ENCODE peak calls at places on chromosomes 5 and 9, in seven cellular contexts. M, E, S, V, K, Z and N are unnamed samples. For H3K4me1, the result is how much of the 10 kb centered on the place peaks cover.

GRCh38 chr9:120733190-120733589 is 18.9 kb upstream of the MEGF9 start:
- DNase-seq in M (no peak), E (no peak), S (no peak), V (no peak), K (peak), Z (no peak), N (peak)

GRCh38 chr5:141915881-141916336 is 7.8 kb upstream of the DELE1 start:
- DNase-seq in M (peak), E (no peak), S (no peak), V (no peak), K (no peak), Z (no peak), N (no peak)

GRCh38 chr5:31534527-31535046 is 2.5 kb downstream of the C5orf22 start:
- DNase-seq in M (no peak), E (no peak), S (no peak), V (no peak), K (no peak), Z (no peak), N (no peak)

GRCh38 chr9:94839398-94839797 is 112.9 kb downstream of the AOPEP start:
- DNase-seq in M (no peak), E (no peak), S (no peak), V (no peak), K (no peak), Z (no peak), N (no peak)

GRCh38 chr9:93297659-93298497 is 113.9 kb downstream of the WNK2 start:
- DNase-seq in M (no peak), E (peak), S (peak), V (peak), K (no peak), Z (no peak), N (peak)

GRCh38 chr5:79756102-79756501 is 66.5 kb downstream of the CMYA5 start:
- DNase-seq in M (no peak), E (no peak), S (no peak), V (no peak), K (no peak), Z (no peak), N (no peak)

GRCh38 chr9:128689820-128690683 is 1.0 kb downstream of the SET start:
- DNase-seq in M (peak), E (peak), S (no peak), V (peak), K (peak), Z (no peak), N (peak)

GRCh38 chr9:90901933-90902332 is 100.3 kb downstream of the SYK start:
- DNase-seq in M (no peak), E (no peak), S (no peak), V (no peak), K (no peak), Z (no peak), N (no peak)

GRCh38 chr9:107606149-107606790 is 116.7 kb upstream of the KLF4 start:
- DNase-seq in M (peak), E (no peak), S (no peak), V (no peak), K (no peak), Z (no peak), N (no peak)

GRCh38 chr9:68981825-68982224 is 32.1 kb downstream of the PRKACG start:
- DNase-seq in M (peak), E (no peak), S (no peak), V (no peak), K (no peak), Z (no peak), N (no peak)

GRCh38 chr9:3676766-3677165 is 151.0 kb upstream of the RFX3 start:
- DNase-seq in M (no peak), E (no peak), S (no peak), V (no peak), K (no peak), Z (no peak), N (no peak)

GRCh38 chr5:174733091-174733690 is 8.8 kb downstream of the MSX2 start:
- DNase-seq in M (no peak), E (no peak), S (no peak), V (no peak), K (no peak), Z (no peak), N (no peak)

GRCh38 chr5:110342683-110343082 is 383.8 kb downstream of the TMEM232 start:
- DNase-seq in M (no peak), E (no peak), S (no peak), V (no peak), K (no peak), Z (no peak), N (no peak)

GRCh38 chr5:176810084-176810597 is at the start of gene UNC5A:
- DNase-seq in M (peak), E (no peak), S (no peak), V (peak), K (no peak), Z (no peak), N (no peak)

GRCh38 chr5:77168884-77169254 is 41.6 kb upstream of the PDE8B start:
- DNase-seq in M (peak), E (no peak), S (peak), V (no peak), K (peak), Z (no peak), N (peak)

GRCh38 chr9:29245351-29245750 is 1672.1 kb upstream of the C9orf72 start:
- DNase-seq in M (no peak), E (no peak), S (no peak), V (no peak), K (no peak), Z (no peak), N (no peak)

GRCh38 chr5:114789773-114790402 is 379.8 kb downstream of the TRIM36 start:
- DNase-seq in M (no peak), E (no peak), S (no peak), V (peak), K (no peak), Z (no peak), N (no peak)

GRCh38 chr5:111043712-111044506 is 27.6 kb upstream of the TSLP start:
- DNase-seq in M (no peak), E (no peak), S (no peak), V (peak), K (no peak), Z (no peak), N (no peak)

GRCh38 chr9:119667163-119667562 is 297.9 kb upstream of the BRINP1 start:
- DNase-seq in M (no peak), E (no peak), S (no peak), V (no peak), K (no peak), Z (no peak), N (no peak)

GRCh38 chr9:37836386-37836785 is 35.8 kb downstream of the DCAF10 start:
- DNase-seq in M (no peak), E (no peak), S (no peak), V (no peak), K (no peak), Z (no peak), N (no peak)

GRCh38 chr5:28234356-28234968 is 1196.1 kb upstream of the CDH9 start:
- DNase-seq in M (no peak), E (no peak), S (no peak), V (no peak), K (no peak), Z (no peak), N (no peak)

GRCh38 chr9:116859763-116860162 is 172.7 kb downstream of the TRIM32 start:
- DNase-seq in M (no peak), E (no peak), S (no peak), V (no peak), K (no peak), Z (no peak), N (no peak)

GRCh38 chr5:96776606-96777005 is 31.1 kb downstream of the ERAP1 start:
- DNase-seq in M (no peak), E (no peak), S (no peak), V (no peak), K (no peak), Z (no peak), N (no peak)

GRCh38 chr9:1707291-1707690 is 307.9 kb upstream of the SMARCA2 start:
- DNase-seq in M (no peak), E (no peak), S (no peak), V (no peak), K (no peak), Z (no peak), N (no peak)

GRCh38 chr5:90226433-90227099 is 183.0 kb downstream of the CETN3 start:
- DNase-seq in M (peak), E (no peak), S (no peak), V (peak), K (no peak), Z (no peak), N (no peak)

GRCh38 chr9:17802249-17802857 is 223.5 kb downstream of the SH3GL2 start:
- DNase-seq in M (no peak), E (no peak), S (peak), V (peak), K (no peak), Z (no peak), N (no peak)

GRCh38 chr9:116860509-116861120 is 173.5 kb downstream of the TRIM32 start:
- DNase-seq in M (peak), E (peak), S (no peak), V (peak), K (peak), Z (no peak), N (no peak)

GRCh38 chr5:59587489-59588337 is 305.8 kb downstream of the PDE4D start:
- DNase-seq in M (peak), E (peak), S (no peak), V (peak), K (peak), Z (peak), N (peak)

GRCh38 chr5:153960269-153961215 is 78.2 kb downstream of the FAM114A2 start:
- DNase-seq in M (no peak), E (no peak), S (no peak), V (no peak), K (no peak), Z (no peak), N (no peak)

GRCh38 chr9:107638922-107639321 is 149.4 kb upstream of the KLF4 start:
- DNase-seq in M (peak), E (peak), S (no peak), V (no peak), K (peak), Z (no peak), N (peak)

GRCh38 chr9:130491830-130492465 is 47.2 kb downstream of the ASS1 start:
- DNase-seq in M (no peak), E (no peak), S (no peak), V (no peak), K (no peak), Z (no peak), N (no peak)

GRCh38 chr9:130493021-130493420 is 48.3 kb downstream of the ASS1 start:
- DNase-seq in M (no peak), E (no peak), S (no peak), V (no peak), K (no peak), Z (no peak), N (no peak)

GRCh38 chr9:130486103-130486502 is 41.3 kb downstream of the ASS1 start:
- DNase-seq in M (no peak), E (no peak), S (no peak), V (no peak), K (no peak), Z (no peak), N (no peak)

GRCh38 chr9:130490981-130491380 is 46.2 kb downstream of the ASS1 start:
- DNase-seq in M (no peak), E (no peak), S (no peak), V (no peak), K (no peak), Z (no peak), N (no peak)

GRCh38 chr9:130488621-130489330 is 44.0 kb downstream of the ASS1 start:
- DNase-seq in M (no peak), E (no peak), S (no peak), V (no peak), K (no peak), Z (no peak), N (no peak)
- TF ChIP-seq EP300 in M (no peak), E (no peak), S (no peak), V (no peak), K (no peak), Z (no peak), N (no peak)

DNA sequence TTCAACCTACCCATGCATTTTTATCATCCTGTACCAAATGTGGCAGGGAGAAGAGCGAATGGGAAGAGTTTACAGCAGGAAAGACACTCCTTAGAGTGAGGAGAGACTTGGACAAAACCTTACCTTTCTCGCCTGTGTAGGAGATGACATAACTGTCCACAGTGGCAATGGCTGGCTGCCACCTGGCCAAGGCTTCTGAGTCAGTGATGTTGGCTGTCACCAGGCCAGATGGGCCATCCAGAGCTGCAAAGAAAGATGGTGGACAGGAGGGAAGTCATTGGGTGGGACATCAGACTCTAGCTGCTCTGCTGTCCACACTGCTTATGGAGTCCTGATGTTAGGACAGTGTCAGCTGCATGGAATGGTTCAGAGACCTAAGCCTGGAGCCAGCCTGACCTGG is 79.8 kb downstream of the TNC start:
- DNase-seq in M (no peak), E (peak), S (no peak), V (no peak), K (no peak), Z (no peak), N (no peak)
- H3K4me1 ChIP-seq in M (under half), E (half or more), S (half or more), V (under half), K (under half), Z (under half), N (under half)

DNA sequence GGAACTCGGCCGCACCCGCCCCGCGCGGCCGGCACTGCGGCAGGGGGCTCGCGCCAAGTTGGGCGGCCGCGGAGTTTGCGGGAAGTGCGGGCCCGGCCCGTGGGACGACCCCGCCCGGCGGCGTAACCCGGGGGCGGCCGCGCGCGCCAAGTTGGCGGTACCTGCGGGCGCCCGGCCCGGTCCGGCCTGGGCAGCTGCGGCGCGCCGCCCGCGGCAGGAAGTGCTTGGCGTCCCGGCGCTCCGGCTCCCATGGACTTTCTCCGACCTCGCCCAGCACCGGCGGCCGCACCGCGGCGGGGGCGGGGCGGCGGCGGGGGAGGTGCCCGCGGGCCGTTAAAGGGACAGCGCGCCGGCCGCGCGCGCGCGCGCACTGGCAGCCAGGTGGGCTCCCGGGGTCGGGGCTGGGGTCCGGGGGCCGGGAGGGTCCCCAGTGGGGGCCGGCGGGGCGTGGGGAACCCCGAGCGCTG is at the start of gene NACC2:
- DNase-seq in M (peak), E (no peak), S (no peak), V (peak), K (peak), Z (no peak), N (peak)
- TF ChIP-seq POLR2AphosphoS5 in M (peak), E (peak), S (peak), V (no peak), K (peak), Z (no peak), N (peak)

DNA sequence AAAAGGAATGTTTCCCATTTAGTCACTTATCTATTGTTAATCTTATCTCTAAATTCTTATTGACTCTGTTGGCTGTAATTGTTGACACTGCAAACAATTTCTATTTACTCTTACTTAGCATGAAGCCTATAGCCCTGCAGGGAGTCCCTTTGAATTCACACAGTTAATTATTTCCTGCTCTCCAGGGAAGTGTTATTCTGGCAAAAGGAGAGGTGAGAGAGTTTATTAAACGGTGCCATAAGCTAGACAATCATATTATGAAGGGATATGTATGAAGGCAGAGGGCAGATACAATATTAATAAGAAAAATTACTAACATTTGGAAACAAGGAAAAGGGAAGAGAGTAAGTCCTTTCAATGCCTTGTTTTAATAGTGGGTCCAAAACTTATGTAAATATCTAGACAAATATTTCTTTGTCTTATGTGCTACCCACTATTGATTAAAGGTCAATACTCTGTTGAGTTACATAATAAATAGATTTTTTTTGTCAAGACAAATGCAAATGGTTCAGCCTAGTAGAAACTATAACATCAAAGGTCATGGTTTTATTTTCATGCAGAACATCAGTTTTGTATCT is 107.1 kb downstream of the CDH18 start:
- DNase-seq in M (no peak), E (no peak), S (no peak), V (no peak), K (no peak), Z (no peak), N (no peak)
- TF ChIP-seq EP300 in M (no peak), E (no peak), S (no peak), V (no peak), K (no peak), Z (no peak), N (no peak)

GRCh38 chr9:130919559-130920145 is 19.4 kb downstream of the FIBCD1 start:
- DNase-seq in M (no peak), E (no peak), S (no peak), V (no peak), K (no peak), Z (no peak), N (no peak)

GRCh38 chr9:130918870-130919558 is 20.0 kb downstream of the FIBCD1 start:
- DNase-seq in M (no peak), E (no peak), S (no peak), V (no peak), K (no peak), Z (no peak), N (peak)

GRCh38 chr9:130917171-130917960 is 20.8 kb upstream of the QRFP start:
- DNase-seq in M (no peak), E (no peak), S (no peak), V (no peak), K (no peak), Z (no peak), N (peak)

GRCh38 chr9:130920233-130920632 is 18.8 kb downstream of the FIBCD1 start:
- DNase-seq in M (no peak), E (no peak), S (no peak), V (no peak), K (no peak), Z (no peak), N (no peak)

DNA sequence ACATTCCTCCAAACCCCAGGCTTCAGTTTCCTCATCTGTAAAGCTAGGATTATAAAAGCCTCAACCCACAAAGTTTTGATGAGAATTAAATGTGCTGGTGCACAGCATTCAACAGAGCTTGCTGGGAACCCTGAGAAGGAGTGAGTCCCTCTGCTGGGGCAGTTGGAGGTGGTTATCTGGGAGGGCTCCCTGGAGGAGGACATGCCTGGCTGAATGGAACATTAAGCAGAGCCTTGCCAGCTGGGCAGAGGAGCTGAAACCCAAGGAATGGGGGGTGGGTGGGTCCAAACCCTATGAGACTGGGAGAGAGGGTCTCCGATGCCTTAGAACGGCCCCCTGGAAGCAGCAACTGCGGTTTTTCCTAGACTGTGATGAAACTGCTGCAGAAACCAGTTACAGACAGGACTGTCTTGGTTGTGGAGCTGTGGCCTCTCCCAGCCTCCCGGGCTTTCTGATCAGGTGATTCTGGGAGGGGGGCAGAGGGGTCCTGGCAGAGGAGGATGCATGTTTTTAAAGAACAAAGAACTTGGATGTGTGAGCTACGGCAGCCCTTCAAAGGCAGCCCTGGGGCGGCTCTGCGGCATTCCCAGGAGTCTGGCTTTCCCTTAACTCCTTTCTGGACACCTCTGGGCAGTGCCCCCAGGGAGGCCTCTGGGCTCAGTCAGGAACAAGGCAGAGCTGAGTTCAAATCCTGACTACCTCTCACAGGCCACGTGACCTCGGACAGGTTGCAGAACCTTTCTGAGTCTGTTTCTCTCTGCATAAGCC is 20.8 kb downstream of the FIBCD1 start:
- DNase-seq in M (no peak), E (no peak), S (no peak), V (no peak), K (no peak), Z (no peak), N (no peak)
- H3K4me1 ChIP-seq in M (under half), E (under half), S (under half), V (under half), K (under half), Z (under half), N (under half)

GRCh38 chr9:121763561-121764370 is 112.3 kb downstream of the DAB2IP start:
- DNase-seq in M (no peak), E (no peak), S (no peak), V (no peak), K (no peak), Z (no peak), N (no peak)
- TF ChIP-seq POLR2AphosphoS5 in M (no peak), E (no peak), S (no peak), V (no peak), K (no peak), Z (no peak), N (no peak)

GRCh38 chr5:62582198-62582597 is 3.6 kb downstream of the LRRC70 start:
- DNase-seq in M (no peak), E (no peak), S (no peak), V (no peak), K (no peak), Z (no peak), N (no peak)
- TF ChIP-seq EP300 in M (no peak), E (no peak), S (no peak), V (no peak), K (no peak), Z (no peak), N (no peak)

GRCh38 chr5:56045469-56045868 is 50.7 kb upstream of the IL6ST start:
- DNase-seq in M (no peak), E (no peak), S (no peak), V (no peak), K (no peak), Z (no peak), N (no peak)

GRCh38 chr5:56047448-56047847 is 52.7 kb upstream of the IL6ST start:
- DNase-seq in M (no peak), E (no peak), S (no peak), V (no peak), K (no peak), Z (no peak), N (no peak)

GRCh38 chr5:56052735-56053134 is 58.0 kb upstream of the IL6ST start:
- DNase-seq in M (no peak), E (no peak), S (no peak), V (no peak), K (no peak), Z (no peak), N (no peak)

GRCh38 chr5:56050566-56051292 is 56.0 kb upstream of the IL6ST start:
- DNase-seq in M (no peak), E (no peak), S (no peak), V (no peak), K (no peak), Z (no peak), N (no peak)

GRCh38 chr5:56048124-56048523 is 53.4 kb upstream of the IL6ST start:
- DNase-seq in M (peak), E (no peak), S (no peak), V (no peak), K (no peak), Z (no peak), N (peak)
- H3K4me1 ChIP-seq in M (under half), E (under half), S (under half), V (under half), K (under half), Z (under half), N (under half)